ENCODE peak calls at places on chromosomes 7 and 10, in five cellular contexts. R, J, G, K and X are unnamed samples.

GRCh38 chr10:21423850-21424249 is 101.6 kb downstream of the SKIDA1 start:
- DNase-seq in J (no peak), G (no peak), K (no peak), R (no peak), X (no peak)

GRCh38 chr7:106010331-106010730 is 47.3 kb downstream of the CDHR3 start:
- DNase-seq in K (no peak), G (no peak), J (no peak), R (no peak), X (no peak)

GRCh38 chr10:21961847-21962246 is 41.7 kb downstream of the DNAJC1 start:
- DNase-seq in R (no peak), J (no peak), K (no peak), G (no peak), X (no peak)

GRCh38 chr7:29806131-29806792 is at the start of gene WIPF3:
- DNase-seq in R (peak; percentile 80), K (no peak), G (peak; percentile 90), J (no peak), X (peak; percentile 7)

GRCh38 chr10:15571570-15571969 is 148.2 kb downstream of the ITGA8 start:
- DNase-seq in G (no peak), J (no peak), K (no peak), R (no peak), X (no peak)

GRCh38 chr7:28128608-28129007 is 52.0 kb downstream of the JAZF1 start:
- DNase-seq in J (no peak), R (no peak), K (no peak), G (no peak), X (no peak)

GRCh38 chr10:98577168-98577567 is 130.4 kb upstream of the HPS1 start:
- DNase-seq in R (no peak), G (no peak), J (peak; percentile 7), K (no peak), X (no peak)

GRCh38 chr7:135661311-135662122 is 797 bp upstream of the STMP1 start:
- DNase-seq in G (no peak), R (no peak), J (peak; percentile 25), K (no peak), X (no peak)

GRCh38 chr10:97230146-97230545 is 44.4 kb upstream of the SLIT1 start:
- DNase-seq in J (no peak), R (no peak), K (no peak), G (no peak), X (no peak)

GRCh38 chr7:66050990-66051424 is 24.6 kb upstream of the ASL start:
- DNase-seq in J (peak; percentile 82), G (no peak), R (no peak), K (no peak), X (no peak)

GRCh38 chr7:32093415-32094408 is 23.5 kb upstream of the PDE1C start:
- DNase-seq in G (no peak), J (no peak), R (no peak), K (no peak), X (no peak)

GRCh38 chr10:128096486-128097199 is 29.6 kb downstream of the MKI67 start:
- DNase-seq in J (no peak), R (no peak), K (no peak), G (no peak), X (no peak)

GRCh38 chr7:155375337-155376277 is 77.9 kb downstream of the INSIG1 start:
- DNase-seq in R (peak; percentile 60), J (no peak), G (no peak), K (no peak), X (no peak)

GRCh38 chr10:79409038-79410035 is 36.1 kb downstream of the ZCCHC24 start:
- DNase-seq in R (no peak), K (no peak), G (no peak), J (no peak), X (no peak)

GRCh38 chr7:14836571-14837189 is 65.9 kb downstream of the DGKB start:
- DNase-seq in R (peak; percentile 53), K (no peak), J (no peak), G (no peak), X (peak; percentile 10)

GRCh38 chr7:24733414-24734060 is 23.7 kb downstream of the GSDME start:
- DNase-seq in K (no peak), R (no peak), G (no peak), J (no peak), X (no peak)

GRCh38 chr7:84941936-84942335 is 244.9 kb downstream of the SEMA3D start:
- DNase-seq in G (no peak), J (no peak), R (no peak), K (no peak), X (no peak)

GRCh38 chr10:59580257-59580863 is 129.3 kb downstream of the SLC16A9 start:
- DNase-seq in J (peak; percentile 3), K (no peak), R (no peak), G (peak; percentile 45), X (peak; percentile 32)

GRCh38 chr10:78634835-78635234 is 433.9 kb upstream of the ZMIZ1 start:
- DNase-seq in J (no peak), G (no peak), R (no peak), K (no peak), X (no peak)

GRCh38 chr7:1220958-1221745 is 11.5 kb upstream of the UNCX start:
- DNase-seq in R (peak; percentile 40), G (peak; percentile 36), J (no peak), K (no peak), X (no peak)

GRCh38 chr10:96700477-96701099 is 19.7 kb downstream of the PIK3AP1 start:
- DNase-seq in J (no peak), K (no peak), G (no peak), R (no peak), X (no peak)

GRCh38 chr10:93080350-93081046 is 6.8 kb downstream of the CYP26A1 start:
- DNase-seq in G (peak; percentile 84), J (peak; percentile 29), K (no peak), R (peak; percentile 85), X (peak; percentile 18)

GRCh38 chr10:124671486-124672075 is 72.6 kb downstream of the FAM53B start:
- DNase-seq in R (no peak), K (no peak), J (peak; percentile 63), G (peak; percentile 74), X (peak; percentile 34)

GRCh38 chr10:60662917-60663614 is 115.2 kb upstream of the CDK1 start:
- DNase-seq in K (no peak), J (no peak), G (no peak), R (no peak), X (peak; percentile 7)

GRCh38 chr7:33849961-33850559 is 55.3 kb upstream of the BMPER start:
- DNase-seq in R (no peak), J (no peak), K (no peak), G (no peak), X (no peak)

GRCh38 chr10:63281967-63282366 is 148.8 kb downstream of the NRBF2 start:
- DNase-seq in G (no peak), R (no peak), K (no peak), J (no peak), X (no peak)

GRCh38 chr7:40638872-40639271 is 504.1 kb downstream of the SUGCT start:
- DNase-seq in J (no peak), K (no peak), G (no peak), R (no peak), X (no peak)

GRCh38 chr7:30162622-30163124 is 27.9 kb downstream of the MTURN start:
- DNase-seq in J (peak; percentile 84), R (no peak), K (no peak), G (no peak), X (no peak)

GRCh38 chr7:94375713-94376112 is 19.0 kb upstream of the COL1A2 start:
- DNase-seq in J (no peak), G (no peak), K (no peak), R (no peak), X (no peak)

GRCh38 chr7:117084286-117084685 is 131.0 kb downstream of the ST7 start:
- DNase-seq in J (no peak), K (no peak), R (no peak), G (no peak), X (no peak)

GRCh38 chr10:36171546-36171945 is 529.5 kb upstream of the FZD8 start:
- DNase-seq in K (no peak), R (no peak), J (no peak), G (no peak), X (no peak)

GRCh38 chr7:22364910-22365309 is 8.0 kb upstream of the RAPGEF5 start:
- DNase-seq in J (no peak), K (no peak), R (no peak), G (peak; percentile 41), X (no peak)

GRCh38 chr7:155763122-155763521 is 49.1 kb downstream of the SHH start:
- DNase-seq in J (no peak), K (no peak), G (no peak), R (no peak), X (no peak)

GRCh38 chr7:4711634-4712033 is 29.5 kb downstream of the FOXK1 start:
- DNase-seq in J (no peak), G (no peak), R (no peak), K (no peak), X (no peak)

DNA sequence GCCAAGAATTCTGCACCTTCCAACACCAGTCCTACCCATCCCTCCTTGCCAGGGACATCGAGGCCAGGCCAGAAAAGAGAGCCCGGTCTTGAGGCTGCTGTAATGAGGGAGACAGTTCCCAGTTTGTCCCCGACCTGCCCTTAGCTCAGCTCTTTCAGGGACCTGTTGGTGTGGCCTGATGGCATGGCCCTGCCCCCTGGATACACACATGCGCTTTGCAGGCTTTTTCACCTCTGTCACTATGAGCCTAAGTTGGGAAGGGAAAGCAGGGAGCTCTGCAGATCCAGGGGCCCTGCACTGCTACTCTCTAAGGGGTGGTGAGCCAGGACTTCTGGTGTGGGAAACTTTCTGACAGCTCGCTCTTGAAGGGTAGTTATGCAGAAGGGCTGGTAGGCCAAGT is 2.1 kb downstream of the SCD start:
- DNase-seq in G (no peak), R (no peak), J (no peak), K (no peak), X (no peak)
- H3K9ac ChIP-seq in G (no peak overlapping the region), R (peak overlapping the region; percentile 44), J (peak overlapping the region; percentile 89), K (peak overlapping the region; percentile 79), X (peak overlapping the region; percentile 84)

GRCh38 chr10:115606727-115607126 is 513.6 kb downstream of the ATRNL1 start:
- DNase-seq in R (no peak), K (no peak), J (no peak), G (no peak), X (no peak)
- TF ChIP-seq POLR2AphosphoS5 in R (no peak), K (no peak), J (no peak), G (no peak), X (no peak)

DNA sequence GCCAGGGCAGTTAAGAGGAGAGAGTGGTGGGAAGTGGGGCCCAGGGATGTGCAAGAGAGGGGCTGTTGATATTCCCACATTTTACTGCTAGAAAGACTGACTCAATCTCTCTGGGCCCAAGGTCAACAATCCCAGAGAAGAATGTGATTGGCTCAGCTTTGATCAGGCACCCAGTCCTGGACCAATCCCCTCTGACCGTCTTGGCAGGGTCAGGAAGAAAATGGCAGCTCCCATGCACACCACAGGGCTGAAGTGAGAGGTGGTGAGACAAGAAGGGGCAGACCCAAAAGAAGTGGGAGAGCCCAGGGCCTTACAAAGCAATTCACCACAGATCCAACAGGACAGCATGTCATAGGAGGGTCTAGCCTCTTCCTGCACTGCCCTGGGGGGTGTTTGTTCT is 3.3 kb upstream of the C10orf105 start:
- DNase-seq in J (no peak), G (no peak), K (no peak), R (no peak), X (no peak)
- H3K4me1 ChIP-seq in J (peaks cover 35% of the 10 kb centered on the region), G (peaks cover 42% of the 10 kb centered on the region), K (peaks cover 26% of the 10 kb centered on the region), R (peaks cover 14% of the 10 kb centered on the region), X (no peaks in the 10 kb centered on the region)

DNA sequence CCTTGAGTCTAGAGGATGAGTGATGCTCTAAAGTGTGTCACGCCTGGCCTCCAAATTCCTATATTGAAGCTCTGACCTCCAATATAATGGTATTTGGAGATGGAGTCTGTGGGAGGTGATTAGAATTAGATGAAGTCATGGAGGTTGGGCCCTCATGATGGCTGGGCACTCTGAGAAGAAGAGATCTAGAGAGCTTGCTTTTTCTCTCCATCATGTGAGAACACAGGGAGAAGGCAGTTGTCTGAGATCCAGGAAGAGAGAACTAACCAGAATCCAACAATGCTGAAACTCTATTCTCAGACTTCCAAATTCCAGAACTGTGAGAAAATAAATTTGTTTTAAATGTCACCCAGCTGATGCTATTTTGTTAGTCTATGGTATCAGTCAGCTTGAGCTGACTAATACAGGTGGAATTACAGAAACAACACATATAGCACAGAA is 15.1 kb downstream of the RNF216 start:
- DNase-seq in K (no peak), J (no peak), R (no peak), G (no peak), X (no peak)
- H3K9ac ChIP-seq in K (no peak overlapping the region), J (no peak overlapping the region), R (no peak overlapping the region), G (peak overlapping the region; percentile 47), X (no peak overlapping the region)